ENCODE peak calls at places on chromosomes 5 and 9, in ten cellular contexts. One of them, this sample, is unnamed.

GRCh38 chr9:6944093-6944551 is 186.3 kb downstream of the KDM4C start:
- DNase-seq in psoas muscle: no peak
- DNase-seq in heart left ventricle: no peak
- DNase-seq in body of pancreas: no peak
- DNase-seq in SK-N-SH: peak; percentile 46
- DNase-seq in thoracic aorta: no peak
- DNase-seq in GM23248: peak; percentile 72
- DNase-seq in CD8-positive, alpha-beta T cell: no peak
- DNase-seq in AG04450: no peak
- DNase-seq in colonic mucosa: no peak
- DNase-seq in this sample: no peak

GRCh38 chr5:81363093-81363886 is 30.6 kb downstream of the ACOT12 start:
- DNase-seq in psoas muscle: no peak
- DNase-seq in heart left ventricle: no peak
- DNase-seq in body of pancreas: no peak
- DNase-seq in SK-N-SH: no peak
- DNase-seq in thoracic aorta: no peak
- DNase-seq in GM23248: no peak
- DNase-seq in CD8-positive, alpha-beta T cell: no peak
- DNase-seq in AG04450: no peak
- DNase-seq in colonic mucosa: no peak
- DNase-seq in this sample: no peak

GRCh38 chr5:171927345-171927941 is 79.0 kb downstream of the FBXW11 start:
- DNase-seq in psoas muscle: no peak
- DNase-seq in heart left ventricle: no peak
- DNase-seq in body of pancreas: no peak
- DNase-seq in SK-N-SH: no peak
- DNase-seq in thoracic aorta: no peak
- DNase-seq in GM23248: peak; percentile 40
- DNase-seq in CD8-positive, alpha-beta T cell: no peak
- DNase-seq in AG04450: no peak
- DNase-seq in colonic mucosa: no peak
- DNase-seq in this sample: no peak

GRCh38 chr5:1376921-1377320 is 32.0 kb upstream of the CLPTM1L start:
- DNase-seq in psoas muscle: peak; percentile 19
- DNase-seq in heart left ventricle: no peak
- DNase-seq in body of pancreas: no peak
- DNase-seq in SK-N-SH: no peak
- DNase-seq in thoracic aorta: no peak
- DNase-seq in GM23248: no peak
- DNase-seq in CD8-positive, alpha-beta T cell: no peak
- DNase-seq in AG04450: no peak
- DNase-seq in colonic mucosa: no peak
- DNase-seq in this sample: no peak

GRCh38 chr5:114055318-114055788 is 306.5 kb upstream of the KCNN2 start:
- DNase-seq in psoas muscle: peak; percentile 81
- DNase-seq in heart left ventricle: peak; percentile 77
- DNase-seq in body of pancreas: peak; percentile 82
- DNase-seq in SK-N-SH: peak; percentile 73
- DNase-seq in thoracic aorta: no peak
- DNase-seq in GM23248: peak; percentile 35
- DNase-seq in CD8-positive, alpha-beta T cell: no peak
- DNase-seq in AG04450: peak; percentile 6
- DNase-seq in colonic mucosa: peak; percentile 20
- DNase-seq in this sample: peak; percentile 77

GRCh38 chr5:96537386-96537785 is 104.3 kb upstream of the PCSK1 start:
- DNase-seq in psoas muscle: no peak
- DNase-seq in heart left ventricle: no peak
- DNase-seq in body of pancreas: no peak
- DNase-seq in SK-N-SH: no peak
- DNase-seq in thoracic aorta: no peak
- DNase-seq in GM23248: peak; percentile 88
- DNase-seq in CD8-positive, alpha-beta T cell: no peak
- DNase-seq in AG04450: no peak
- DNase-seq in colonic mucosa: no peak
- DNase-seq in this sample: no peak

GRCh38 chr5:10503997-10504761 is 59.7 kb upstream of the ANKRD33B start:
- DNase-seq in psoas muscle: no peak
- DNase-seq in heart left ventricle: no peak
- DNase-seq in body of pancreas: peak; percentile 55
- DNase-seq in SK-N-SH: peak; percentile 49
- DNase-seq in thoracic aorta: no peak
- DNase-seq in GM23248: no peak
- DNase-seq in CD8-positive, alpha-beta T cell: no peak
- DNase-seq in AG04450: no peak
- DNase-seq in colonic mucosa: no peak
- DNase-seq in this sample: no peak

GRCh38 chr5:109313123-109313522 is 96.7 kb downstream of the PJA2 start:
- DNase-seq in psoas muscle: no peak
- DNase-seq in heart left ventricle: no peak
- DNase-seq in body of pancreas: no peak
- DNase-seq in SK-N-SH: no peak
- DNase-seq in thoracic aorta: no peak
- DNase-seq in GM23248: no peak
- DNase-seq in CD8-positive, alpha-beta T cell: no peak
- DNase-seq in AG04450: no peak
- DNase-seq in colonic mucosa: no peak
- DNase-seq in this sample: no peak

GRCh38 chr5:126656397-126657007 is 55.8 kb downstream of the PHAX start:
- DNase-seq in psoas muscle: no peak
- DNase-seq in heart left ventricle: no peak
- DNase-seq in body of pancreas: no peak
- DNase-seq in SK-N-SH: peak; percentile 57
- DNase-seq in thoracic aorta: no peak
- DNase-seq in GM23248: peak; percentile 71
- DNase-seq in CD8-positive, alpha-beta T cell: peak; percentile 5
- DNase-seq in AG04450: peak; percentile 18
- DNase-seq in colonic mucosa: no peak
- DNase-seq in this sample: peak; percentile 11

GRCh38 chr9:130944510-130945058 is 5.5 kb upstream of the FIBCD1 start:
- DNase-seq in psoas muscle: no peak
- DNase-seq in heart left ventricle: no peak
- DNase-seq in body of pancreas: no peak
- DNase-seq in SK-N-SH: no peak
- DNase-seq in thoracic aorta: no peak
- DNase-seq in GM23248: no peak
- DNase-seq in CD8-positive, alpha-beta T cell: no peak
- DNase-seq in AG04450: no peak
- DNase-seq in colonic mucosa: no peak
- DNase-seq in this sample: no peak

GRCh38 chr5:432201-432927 is 10.6 kb upstream of the EXOC3 start:
- DNase-seq in psoas muscle: no peak
- DNase-seq in heart left ventricle: no peak
- DNase-seq in body of pancreas: no peak
- DNase-seq in SK-N-SH: no peak
- DNase-seq in thoracic aorta: no peak
- DNase-seq in GM23248: no peak
- DNase-seq in CD8-positive, alpha-beta T cell: no peak
- DNase-seq in AG04450: no peak
- DNase-seq in colonic mucosa: no peak
- DNase-seq in this sample: no peak

GRCh38 chr5:129094924-129095797 is 612 bp downstream of the ISOC1 start:
- DNase-seq in psoas muscle: peak; percentile 77
- DNase-seq in heart left ventricle: peak; percentile 81
- DNase-seq in body of pancreas: peak; percentile 68
- DNase-seq in SK-N-SH: peak; percentile 73
- DNase-seq in thoracic aorta: no peak
- DNase-seq in GM23248: peak; percentile 50
- DNase-seq in CD8-positive, alpha-beta T cell: peak; percentile 26
- DNase-seq in AG04450: peak; percentile 16
- DNase-seq in colonic mucosa: peak; percentile 82
- DNase-seq in this sample: peak; percentile 73

GRCh38 chr5:82738681-82739080 is 338.5 kb downstream of the TMEM167A start:
- DNase-seq in psoas muscle: no peak
- DNase-seq in heart left ventricle: no peak
- DNase-seq in body of pancreas: no peak
- DNase-seq in SK-N-SH: no peak
- DNase-seq in thoracic aorta: no peak
- DNase-seq in GM23248: no peak
- DNase-seq in CD8-positive, alpha-beta T cell: no peak
- DNase-seq in AG04450: no peak
- DNase-seq in colonic mucosa: no peak
- DNase-seq in this sample: no peak

GRCh38 chr5:8844206-8844605 is 701.7 kb downstream of the SEMA5A start:
- DNase-seq in psoas muscle: no peak
- DNase-seq in heart left ventricle: no peak
- DNase-seq in body of pancreas: no peak
- DNase-seq in SK-N-SH: no peak
- DNase-seq in thoracic aorta: no peak
- DNase-seq in GM23248: peak; percentile 45
- DNase-seq in CD8-positive, alpha-beta T cell: no peak
- DNase-seq in AG04450: no peak
- DNase-seq in colonic mucosa: no peak
- DNase-seq in this sample: no peak
- H3K27ac ChIP-seq in psoas muscle: no peak overlapping the region
- H3K27ac ChIP-seq in heart left ventricle: no peak overlapping the region
- H3K27ac ChIP-seq in body of pancreas: no peak overlapping the region
- H3K27ac ChIP-seq in SK-N-SH: no peak overlapping the region
- H3K27ac ChIP-seq in thoracic aorta: no peak overlapping the region
- H3K27ac ChIP-seq in GM23248: peak overlapping the region; percentile 52
- H3K27ac ChIP-seq in CD8-positive, alpha-beta T cell: no peak overlapping the region
- H3K27ac ChIP-seq in AG04450: peak overlapping the region; percentile 59
- H3K27ac ChIP-seq in colonic mucosa: no peak overlapping the region
- H3K27ac ChIP-seq in this sample: no peak overlapping the region

GRCh38 chr5:74288448-74289109 is 351.9 kb downstream of the ENC1 start:
- DNase-seq in psoas muscle: peak; percentile 76
- DNase-seq in heart left ventricle: peak; percentile 42
- DNase-seq in body of pancreas: no peak
- DNase-seq in SK-N-SH: no peak
- DNase-seq in thoracic aorta: no peak
- DNase-seq in GM23248: no peak
- DNase-seq in CD8-positive, alpha-beta T cell: no peak
- DNase-seq in AG04450: no peak
- DNase-seq in colonic mucosa: no peak
- DNase-seq in this sample: no peak
- H3K27ac ChIP-seq in psoas muscle: peak overlapping the region; percentile 88
- H3K27ac ChIP-seq in heart left ventricle: peak overlapping the region; percentile 61
- H3K27ac ChIP-seq in body of pancreas: no peak overlapping the region
- H3K27ac ChIP-seq in SK-N-SH: no peak overlapping the region
- H3K27ac ChIP-seq in thoracic aorta: peak overlapping the region; percentile 32
- H3K27ac ChIP-seq in GM23248: no peak overlapping the region
- H3K27ac ChIP-seq in CD8-positive, alpha-beta T cell: no peak overlapping the region
- H3K27ac ChIP-seq in AG04450: no peak overlapping the region
- H3K27ac ChIP-seq in colonic mucosa: peak overlapping the region; percentile 19
- H3K27ac ChIP-seq in this sample: no peak overlapping the region

GRCh38 chr5:65967288-65968066 is 41.1 kb downstream of the ERBIN start:
- DNase-seq in psoas muscle: peak; percentile 64
- DNase-seq in heart left ventricle: no peak
- DNase-seq in body of pancreas: no peak
- DNase-seq in SK-N-SH: no peak
- DNase-seq in thoracic aorta: no peak
- DNase-seq in GM23248: no peak
- DNase-seq in CD8-positive, alpha-beta T cell: no peak
- DNase-seq in AG04450: no peak
- DNase-seq in colonic mucosa: no peak
- DNase-seq in this sample: no peak

GRCh38 chr5:65970481-65971367 is 44.3 kb downstream of the ERBIN start:
- DNase-seq in psoas muscle: peak; percentile 60
- DNase-seq in heart left ventricle: no peak
- DNase-seq in body of pancreas: no peak
- DNase-seq in SK-N-SH: no peak
- DNase-seq in thoracic aorta: no peak
- DNase-seq in GM23248: peak; percentile 28
- DNase-seq in CD8-positive, alpha-beta T cell: no peak
- DNase-seq in AG04450: no peak
- DNase-seq in colonic mucosa: no peak
- DNase-seq in this sample: no peak

GRCh38 chr5:65971643-65972042 is 45.3 kb downstream of the ERBIN start:
- DNase-seq in psoas muscle: no peak
- DNase-seq in heart left ventricle: no peak
- DNase-seq in body of pancreas: no peak
- DNase-seq in SK-N-SH: no peak
- DNase-seq in thoracic aorta: no peak
- DNase-seq in GM23248: no peak
- DNase-seq in CD8-positive, alpha-beta T cell: no peak
- DNase-seq in AG04450: no peak
- DNase-seq in colonic mucosa: no peak
- DNase-seq in this sample: no peak

DNA sequence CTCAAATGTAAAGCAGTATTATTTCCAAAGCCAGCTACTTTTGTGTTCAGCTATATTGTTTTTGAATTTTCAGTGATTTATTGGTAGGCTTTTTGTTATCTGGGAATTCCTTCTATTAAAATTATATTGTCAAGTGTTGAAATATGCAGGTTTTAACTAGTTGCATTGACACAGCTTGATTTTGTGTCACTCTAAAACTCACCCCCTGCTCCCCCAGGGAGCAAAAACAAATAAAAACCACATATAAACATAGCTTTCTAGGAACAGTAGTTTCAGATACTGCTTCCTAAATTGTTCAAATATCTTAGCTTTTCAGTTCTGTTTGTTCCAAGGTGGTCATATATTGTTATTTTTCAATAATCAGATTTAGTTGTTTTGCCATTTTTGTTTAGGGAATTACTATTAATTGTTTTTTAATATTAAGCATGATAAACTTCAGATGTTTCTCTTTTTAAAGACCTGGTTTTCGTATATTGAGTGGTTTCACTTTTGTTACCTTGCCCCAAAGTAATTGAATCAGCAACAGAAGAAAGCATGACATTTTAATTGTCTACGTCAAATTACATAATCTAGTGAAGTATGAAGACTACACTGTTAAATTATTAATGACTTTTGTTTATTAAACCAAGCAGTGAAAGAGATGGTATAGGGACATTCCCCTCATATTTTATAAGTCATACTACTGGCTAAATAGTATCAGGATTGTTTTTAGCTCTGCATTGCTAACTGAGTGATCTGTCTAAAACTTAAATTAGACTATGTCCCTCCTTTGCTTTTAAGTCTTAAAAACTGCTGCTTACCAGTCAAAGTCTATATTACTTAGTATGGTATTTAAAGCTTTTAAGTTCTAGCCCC is 43.4 kb downstream of the ERBIN start:
- DNase-seq in psoas muscle: no peak
- DNase-seq in heart left ventricle: no peak
- DNase-seq in body of pancreas: no peak
- DNase-seq in SK-N-SH: no peak
- DNase-seq in thoracic aorta: no peak
- DNase-seq in GM23248: no peak
- DNase-seq in CD8-positive, alpha-beta T cell: no peak
- DNase-seq in AG04450: no peak
- DNase-seq in colonic mucosa: no peak
- DNase-seq in this sample: no peak
- H3K27ac ChIP-seq in psoas muscle: peak overlapping the region; percentile 78
- H3K27ac ChIP-seq in heart left ventricle: no peak overlapping the region
- H3K27ac ChIP-seq in body of pancreas: no peak overlapping the region
- H3K27ac ChIP-seq in SK-N-SH: no peak overlapping the region
- H3K27ac ChIP-seq in thoracic aorta: no peak overlapping the region
- H3K27ac ChIP-seq in GM23248: peak overlapping the region; percentile 11
- H3K27ac ChIP-seq in CD8-positive, alpha-beta T cell: no peak overlapping the region
- H3K27ac ChIP-seq in AG04450: no peak overlapping the region
- H3K27ac ChIP-seq in colonic mucosa: no peak overlapping the region
- H3K27ac ChIP-seq in this sample: no peak overlapping the region

GRCh38 chr9:126761274-126761673 is 43.6 kb upstream of the ZBTB43 start:
- DNase-seq in psoas muscle: no peak
- DNase-seq in heart left ventricle: no peak
- DNase-seq in body of pancreas: no peak
- DNase-seq in SK-N-SH: no peak
- DNase-seq in thoracic aorta: no peak
- DNase-seq in GM23248: no peak
- DNase-seq in CD8-positive, alpha-beta T cell: no peak
- DNase-seq in AG04450: no peak
- DNase-seq in colonic mucosa: no peak
- DNase-seq in this sample: no peak

GRCh38 chr9:126758916-126759576 is 45.8 kb upstream of the ZBTB43 start:
- DNase-seq in psoas muscle: no peak
- DNase-seq in heart left ventricle: no peak
- DNase-seq in body of pancreas: no peak
- DNase-seq in SK-N-SH: no peak
- DNase-seq in thoracic aorta: no peak
- DNase-seq in GM23248: no peak
- DNase-seq in CD8-positive, alpha-beta T cell: no peak
- DNase-seq in AG04450: no peak
- DNase-seq in colonic mucosa: no peak
- DNase-seq in this sample: no peak

GRCh38 chr9:126763130-126763764 is 41.6 kb upstream of the ZBTB43 start:
- DNase-seq in psoas muscle: no peak
- DNase-seq in heart left ventricle: no peak
- DNase-seq in body of pancreas: no peak
- DNase-seq in SK-N-SH: peak; percentile 42
- DNase-seq in thoracic aorta: no peak
- DNase-seq in GM23248: no peak
- DNase-seq in CD8-positive, alpha-beta T cell: no peak
- DNase-seq in AG04450: no peak
- DNase-seq in colonic mucosa: no peak
- DNase-seq in this sample: peak; percentile 53
- H3K27ac ChIP-seq in psoas muscle: no peak overlapping the region
- H3K27ac ChIP-seq in heart left ventricle: no peak overlapping the region
- H3K27ac ChIP-seq in body of pancreas: no peak overlapping the region
- H3K27ac ChIP-seq in SK-N-SH: no peak overlapping the region
- H3K27ac ChIP-seq in thoracic aorta: no peak overlapping the region
- H3K27ac ChIP-seq in GM23248: no peak overlapping the region
- H3K27ac ChIP-seq in CD8-positive, alpha-beta T cell: no peak overlapping the region
- H3K27ac ChIP-seq in AG04450: no peak overlapping the region
- H3K27ac ChIP-seq in colonic mucosa: no peak overlapping the region
- H3K27ac ChIP-seq in this sample: no peak overlapping the region